ENCODE peak calls at places on chromosomes 4 and X, in ten cellular contexts. F is testis, X is IMR-90, K is uterus, N is ovary, Y is Panc1, P is adrenal gland, L is heart left ventricle, M is neural progenitor cell, S is hepatocyte. Z is an unnamed sample.

GRCh38 chrX:105552395-105552794 is 269.9 kb upstream of the NRK start:
- DNase-seq in Y (no peak), X (no peak), L (no peak), M (no peak), F (no peak), N (no peak), S (no peak), K (no peak), P (no peak), Z (no peak)

GRCh38 chr4:152591361-152591760 is 55.5 kb upstream of the FBXW7 start:
- DNase-seq in F (peak), S (peak), M (peak), L (peak), Y (no peak), K (no peak), N (peak), P (peak), X (peak), Z (no peak)

GRCh38 chr4:66014146-66014765 is 344.0 kb upstream of the EPHA5 start:
- DNase-seq in N (no peak), L (no peak), K (no peak), M (peak), P (no peak), S (no peak), Y (no peak), F (no peak), X (no peak), Z (no peak)

GRCh38 chr4:159171287-159171686 is 68.4 kb downstream of the RAPGEF2 start:
- DNase-seq in N (no peak), F (no peak), X (no peak), L (no peak), Y (no peak), K (no peak), S (no peak), P (no peak), M (no peak), Z (no peak)

GRCh38 chr4:112082954-112083586 is 62.2 kb upstream of the FAM241A start:
- DNase-seq in L (no peak), Y (peak), S (peak), M (no peak), X (peak), F (no peak), P (no peak), N (no peak), K (no peak), Z (peak)

GRCh38 chr4:38601244-38601915 is 62.6 kb upstream of the KLF3 start:
- DNase-seq in P (no peak), S (no peak), Y (no peak), F (no peak), X (peak), K (no peak), M (no peak), N (no peak), L (no peak), Z (peak)

GRCh38 chrX:72270316-72270866 is 6.7 kb downstream of the RPS4X start:
- DNase-seq in Y (no peak), S (no peak), F (no peak), X (no peak), P (no peak), L (no peak), N (no peak), K (no peak), M (no peak), Z (no peak)

GRCh38 chr4:130306566-130306965 is 1210.6 kb downstream of the C4orf33 start:
- DNase-seq in L (no peak), F (no peak), Y (no peak), M (peak), X (no peak), K (no peak), N (no peak), P (no peak), S (no peak), Z (no peak)

GRCh38 chrX:2714551-2714950 is 23.5 kb downstream of the CD99 start:
- DNase-seq in S (no peak), K (no peak), P (no peak), N (no peak), M (no peak), X (no peak), F (no peak), L (no peak), Y (no peak), Z (no peak)

GRCh38 chr4:16995451-16995850 is 97.0 kb upstream of the LDB2 start:
- DNase-seq in Y (no peak), N (no peak), K (no peak), L (no peak), P (no peak), S (no peak), X (no peak), M (no peak), F (no peak), Z (no peak)

GRCh38 chr4:139301821-139302611 is at the start of gene NDUFC1:
- DNase-seq in M (peak), L (peak), K (peak), P (peak), Y (no peak), S (peak), X (peak), F (peak), N (peak), Z (no peak)

GRCh38 chr4:158211288-158211687 is 1.0 kb downstream of the TMEM144 start:
- DNase-seq in M (no peak), S (peak), L (no peak), K (no peak), N (no peak), F (no peak), X (no peak), Y (no peak), P (no peak), Z (no peak)

GRCh38 chr4:128718793-128719192 is 90.7 kb upstream of the JADE1 start:
- DNase-seq in L (no peak), M (no peak), F (no peak), S (no peak), P (no peak), N (no peak), Y (no peak), X (peak), K (no peak), Z (peak)

GRCh38 chr4:112029642-112030235 is 115.5 kb upstream of the FAM241A start:
- DNase-seq in Y (no peak), S (no peak), K (no peak), F (no peak), M (peak), X (no peak), P (no peak), L (no peak), N (no peak), Z (no peak)

GRCh38 chr4:112167790-112168189 is 22.5 kb downstream of the FAM241A start:
- DNase-seq in X (peak), N (no peak), Y (no peak), S (no peak), K (no peak), L (no peak), F (no peak), M (no peak), P (no peak), Z (no peak)

GRCh38 chrX:79728421-79728820 is 286.1 kb upstream of the TBX22 start:
- DNase-seq in P (no peak), Y (no peak), N (no peak), X (no peak), F (no peak), K (no peak), L (no peak), S (no peak), M (no peak), Z (no peak)

GRCh38 chr4:56910172-56910967 is 2.7 kb downstream of the REST start:
- DNase-seq in K (no peak), S (no peak), X (no peak), F (no peak), N (no peak), L (no peak), Y (no peak), P (no peak), M (peak), Z (no peak)
- H3K4me3 ChIP-seq in K (peak), S (peak), X (peak), F (no peak), N (no peak), L (no peak), Y (peak), P (no peak), M (peak), Z (peak)

GRCh38 chr4:52841707-52842456 is 20.2 kb upstream of the RASL11B start:
- DNase-seq in F (no peak), L (peak), P (peak), X (peak), M (peak), K (no peak), Y (no peak), S (no peak), N (peak), Z (no peak)
- H3K27ac ChIP-seq in F (no peak), L (peak), P (no peak), X (no peak), M (no peak), K (no peak), Y (no peak), S (no peak), N (no peak), Z (no peak)

DNA sequence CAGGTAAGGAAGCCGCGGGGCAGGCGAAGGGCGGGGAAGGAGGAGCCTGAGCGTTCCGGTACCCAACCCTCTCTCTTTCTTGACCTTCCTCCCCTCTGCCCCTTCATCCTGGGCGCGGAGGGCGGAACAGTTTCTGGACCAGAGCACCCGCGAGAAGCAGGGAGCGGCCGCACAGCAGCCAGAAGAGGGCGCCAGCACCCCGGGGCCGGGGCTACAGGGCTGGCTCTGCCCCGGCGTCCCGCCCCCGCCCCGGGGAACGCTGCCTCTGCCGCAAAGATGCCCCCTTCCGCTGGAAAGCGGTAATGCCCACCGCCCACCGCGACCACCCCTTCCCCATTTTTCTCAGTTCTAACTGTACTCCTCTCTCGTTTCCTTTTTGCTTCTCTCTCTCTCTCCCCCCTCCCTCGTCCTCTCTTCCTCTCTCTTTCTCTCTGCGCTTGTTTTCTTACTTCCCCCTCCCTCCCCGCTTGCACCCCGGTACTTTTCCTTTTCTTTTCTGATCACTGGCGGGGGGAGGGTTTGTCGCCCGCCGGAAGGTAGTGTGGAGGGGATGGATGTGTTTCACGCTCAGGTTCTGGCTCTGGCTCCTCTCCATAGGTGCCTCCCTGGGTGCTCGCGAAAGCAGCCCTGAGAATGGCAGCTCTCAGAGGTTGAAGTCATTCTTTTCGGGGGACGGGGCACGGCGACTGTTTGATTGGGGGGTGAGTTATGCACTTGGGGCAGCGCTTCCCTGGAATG is 13.1 kb upstream of the PRDM8 start:
- DNase-seq in S (peak), P (peak), L (peak), M (peak), K (peak), N (peak), F (peak), X (peak), Y (no peak), Z (no peak)
- TF ChIP-seq CTCF in S (peak), P (peak), L (peak), M (peak), K (peak), N (peak), F (peak), X (peak), Y (peak), Z (peak)

GRCh38 chr4:5707366-5708133 is 809 bp downstream of the EVC2 start:
- DNase-seq in N (no peak), S (no peak), K (no peak), L (no peak), Y (no peak), P (no peak), X (no peak), F (no peak), M (no peak), Z (no peak)

GRCh38 chr4:5706486-5707290 is 1.7 kb downstream of the EVC2 start:
- DNase-seq in M (no peak), F (no peak), L (no peak), S (no peak), N (no peak), X (no peak), P (no peak), K (no peak), Y (no peak), Z (no peak)

GRCh38 chr4:5708829-5709680 is 696 bp upstream of the EVC2 start:
- DNase-seq in X (no peak), Y (no peak), N (peak), K (no peak), S (peak), M (peak), L (no peak), F (no peak), P (no peak), Z (no peak)

GRCh38 chr4:5710065-5710961 is 688 bp upstream of the EVC start:
- DNase-seq in N (no peak), M (peak), K (no peak), L (no peak), P (no peak), Y (no peak), S (peak), X (peak), F (no peak), Z (no peak)

GRCh38 chr4:5708171-5708828 is at the start of gene EVC2:
- DNase-seq in L (peak), K (peak), Y (no peak), M (peak), X (peak), P (peak), F (peak), S (peak), N (peak), Z (no peak)
- H3K4me3 ChIP-seq in L (peak), K (peak), Y (no peak), M (peak), X (peak), P (no peak), F (peak), S (peak), N (peak), Z (peak)

GRCh38 chr4:120481711-120482110 is 415.1 kb upstream of the MAD2L1 start:
- DNase-seq in S (no peak), L (no peak), N (no peak), F (no peak), Y (no peak), P (no peak), K (no peak), X (no peak), M (no peak), Z (no peak)
- H3K27ac ChIP-seq in S (no peak), L (no peak), N (no peak), F (no peak), Y (no peak), P (no peak), K (no peak), X (no peak), M (no peak), Z (no peak)

GRCh38 chr4:2786794-2787229 is 6.1 kb upstream of the SH3BP2 start:
- DNase-seq in N (no peak), K (no peak), Y (no peak), F (no peak), M (no peak), L (no peak), X (no peak), P (no peak), S (no peak), Z (no peak)

GRCh38 chr4:2788101-2788500 is 4.8 kb upstream of the SH3BP2 start:
- DNase-seq in N (no peak), Y (no peak), M (no peak), K (no peak), L (no peak), F (no peak), X (no peak), P (no peak), S (no peak), Z (no peak)

GRCh38 chr4:2788532-2789103 is 4.3 kb upstream of the SH3BP2 start:
- DNase-seq in Y (no peak), L (peak), K (no peak), X (peak), S (peak), M (no peak), N (no peak), P (peak), F (peak), Z (no peak)

GRCh38 chr4:2786152-2786671 is 6.7 kb upstream of the SH3BP2 start:
- DNase-seq in X (no peak), L (no peak), S (no peak), K (no peak), Y (no peak), N (no peak), P (no peak), M (no peak), F (no peak), Z (no peak)

DNA sequence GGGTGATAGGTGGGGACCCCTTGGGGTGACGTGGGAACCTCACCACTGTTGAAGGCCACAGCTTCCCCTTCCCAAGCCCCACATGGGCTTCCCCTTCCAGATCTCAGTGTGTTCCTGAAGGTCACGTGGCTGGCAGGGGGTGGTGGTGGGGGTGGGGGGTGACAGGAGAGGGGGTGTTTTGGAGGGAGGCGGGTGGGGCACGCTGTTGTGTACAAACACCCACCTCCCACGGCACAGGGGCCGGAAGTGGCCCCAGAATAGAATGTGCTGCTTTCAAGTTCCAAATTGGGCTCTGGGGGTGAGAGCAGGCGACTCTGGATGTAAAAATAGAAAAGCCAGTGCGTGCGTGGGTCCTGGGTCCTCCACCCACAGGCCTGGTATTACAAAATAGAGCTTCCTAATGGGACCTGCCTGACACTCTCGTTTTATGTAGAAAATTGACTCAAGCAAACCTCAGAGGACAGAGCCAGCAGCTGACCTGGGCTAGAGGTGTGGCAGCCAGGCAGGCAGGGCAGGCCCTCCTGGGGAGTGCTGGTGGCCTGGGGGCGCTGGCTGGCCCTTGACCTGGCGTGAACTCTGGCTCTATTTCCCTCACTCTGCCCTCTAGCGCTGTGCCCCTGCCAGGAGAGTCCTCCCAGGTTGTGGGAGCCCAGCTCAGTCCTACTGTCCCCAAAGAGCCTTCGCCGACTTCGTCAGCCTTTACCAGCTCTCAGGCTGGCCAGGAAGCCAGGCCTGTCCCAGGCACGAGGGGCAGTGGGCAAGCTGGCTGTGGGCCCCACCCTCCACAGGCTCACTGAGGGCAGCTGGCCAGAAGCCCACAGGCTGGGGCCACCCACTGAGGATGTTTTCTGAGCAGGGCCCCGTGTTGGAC is 5.4 kb upstream of the SH3BP2 start:
- DNase-seq in Y (no peak), K (no peak), N (no peak), L (peak), S (no peak), F (peak), P (peak), M (no peak), X (no peak), Z (no peak)
- TF ChIP-seq CTCF in Y (no peak), K (no peak), N (no peak), L (no peak), S (no peak), F (no peak), P (no peak), M (no peak), X (no peak), Z (no peak)

GRCh38 chr4:114146947-114147618 is 167.6 kb upstream of the ARSJ start:
- DNase-seq in Y (no peak), N (no peak), X (no peak), F (no peak), P (no peak), L (no peak), K (no peak), S (no peak), M (no peak), Z (no peak)
- H3K4me3 ChIP-seq in Y (no peak), N (no peak), X (no peak), F (no peak), P (no peak), L (no peak), K (no peak), S (no peak), M (no peak), Z (no peak)

GRCh38 chr4:6688879-6689505 is 4.7 kb upstream of the S100P start:
- DNase-seq in P (peak), L (no peak), K (no peak), S (peak), M (peak), Y (no peak), X (peak), F (no peak), N (peak), Z (peak)
- H3K27ac ChIP-seq in P (no peak), L (peak), K (peak), S (peak), M (no peak), Y (peak), X (peak), F (no peak), N (no peak), Z (peak)

Z was measured in AG04450.